ENCODE peak calls at places on chromosome 15, in seven cellular contexts. One of them, this sample, is unnamed.

GRCh38 chr15:82714026-82714425 is 4.4 kb upstream of the AP3B2 start:
- DNase-seq in RPMI7951: peak
- DNase-seq in progenitor cell of endocrine pancreas: no peak
- DNase-seq in NCI-H748 treated with DMSO at 0.1 percent for 48 hours: no peak
- DNase-seq in amygdala: no peak
- DNase-seq in K562: no peak
- DNase-seq in HTR-8/SVneo: no peak
- DNase-seq in this sample: no peak

GRCh38 chr15:97904196-97904572 is 56.3 kb upstream of the ARRDC4 start:
- DNase-seq in RPMI7951: peak
- DNase-seq in progenitor cell of endocrine pancreas: peak
- DNase-seq in NCI-H748 treated with DMSO at 0.1 percent for 48 hours: peak
- DNase-seq in amygdala: peak
- DNase-seq in K562: peak
- DNase-seq in HTR-8/SVneo: peak
- DNase-seq in this sample: no peak

GRCh38 chr15:98789020-98789419 is 140.7 kb downstream of the IGF1R start:
- DNase-seq in RPMI7951: no peak
- DNase-seq in progenitor cell of endocrine pancreas: no peak
- DNase-seq in NCI-H748 treated with DMSO at 0.1 percent for 48 hours: no peak
- DNase-seq in amygdala: no peak
- DNase-seq in K562: no peak
- DNase-seq in HTR-8/SVneo: no peak
- DNase-seq in this sample: no peak

GRCh38 chr15:64092075-64092820 is 1.4 kb downstream of the CIAO2A start:
- DNase-seq in RPMI7951: peak
- DNase-seq in progenitor cell of endocrine pancreas: no peak
- DNase-seq in NCI-H748 treated with DMSO at 0.1 percent for 48 hours: no peak
- DNase-seq in amygdala: no peak
- DNase-seq in K562: peak
- DNase-seq in HTR-8/SVneo: no peak
- DNase-seq in this sample: peak

GRCh38 chr15:44188810-44189209 is 6.3 kb downstream of the FRMD5 start:
- DNase-seq in RPMI7951: peak
- DNase-seq in progenitor cell of endocrine pancreas: no peak
- DNase-seq in NCI-H748 treated with DMSO at 0.1 percent for 48 hours: no peak
- DNase-seq in amygdala: peak
- DNase-seq in K562: no peak
- DNase-seq in HTR-8/SVneo: no peak
- DNase-seq in this sample: no peak

GRCh38 chr15:83046558-83047127 is 20.4 kb downstream of the BTBD1 start:
- DNase-seq in RPMI7951: peak
- DNase-seq in progenitor cell of endocrine pancreas: no peak
- DNase-seq in NCI-H748 treated with DMSO at 0.1 percent for 48 hours: no peak
- DNase-seq in amygdala: no peak
- DNase-seq in K562: no peak
- DNase-seq in HTR-8/SVneo: no peak
- DNase-seq in this sample: no peak

GRCh38 chr15:88166330-88166993 is 90.1 kb downstream of the NTRK3 start:
- DNase-seq in RPMI7951: peak
- DNase-seq in progenitor cell of endocrine pancreas: peak
- DNase-seq in NCI-H748 treated with DMSO at 0.1 percent for 48 hours: no peak
- DNase-seq in amygdala: no peak
- DNase-seq in K562: peak
- DNase-seq in HTR-8/SVneo: peak
- DNase-seq in this sample: no peak

GRCh38 chr15:45540531-45540930 is 18.0 kb upstream of the SLC30A4 start:
- DNase-seq in RPMI7951: no peak
- DNase-seq in progenitor cell of endocrine pancreas: no peak
- DNase-seq in NCI-H748 treated with DMSO at 0.1 percent for 48 hours: no peak
- DNase-seq in amygdala: no peak
- DNase-seq in K562: no peak
- DNase-seq in HTR-8/SVneo: no peak
- DNase-seq in this sample: no peak

GRCh38 chr15:56763082-56763481 is 29.8 kb upstream of the ZNF280D start:
- DNase-seq in RPMI7951: no peak
- DNase-seq in progenitor cell of endocrine pancreas: no peak
- DNase-seq in NCI-H748 treated with DMSO at 0.1 percent for 48 hours: no peak
- DNase-seq in amygdala: no peak
- DNase-seq in K562: no peak
- DNase-seq in HTR-8/SVneo: no peak
- DNase-seq in this sample: no peak

GRCh38 chr15:60840703-60841411 is 361.9 kb upstream of the ICE2 start:
- DNase-seq in RPMI7951: no peak
- DNase-seq in progenitor cell of endocrine pancreas: no peak
- DNase-seq in NCI-H748 treated with DMSO at 0.1 percent for 48 hours: no peak
- DNase-seq in amygdala: no peak
- DNase-seq in K562: no peak
- DNase-seq in HTR-8/SVneo: no peak
- DNase-seq in this sample: no peak

GRCh38 chr15:99430881-99431401 is 134.8 kb upstream of the MEF2A start:
- DNase-seq in RPMI7951: no peak
- DNase-seq in progenitor cell of endocrine pancreas: no peak
- DNase-seq in NCI-H748 treated with DMSO at 0.1 percent for 48 hours: no peak
- DNase-seq in amygdala: no peak
- DNase-seq in K562: no peak
- DNase-seq in HTR-8/SVneo: no peak
- DNase-seq in this sample: no peak

GRCh38 chr15:38362355-38362754 is 91.6 kb upstream of the FAM98B start:
- DNase-seq in RPMI7951: peak
- DNase-seq in progenitor cell of endocrine pancreas: no peak
- DNase-seq in NCI-H748 treated with DMSO at 0.1 percent for 48 hours: no peak
- DNase-seq in amygdala: no peak
- DNase-seq in K562: no peak
- DNase-seq in HTR-8/SVneo: no peak
- DNase-seq in this sample: no peak

GRCh38 chr15:33160581-33161165 is 33.8 kb downstream of the FMN1 start:
- DNase-seq in RPMI7951: no peak
- DNase-seq in progenitor cell of endocrine pancreas: no peak
- DNase-seq in NCI-H748 treated with DMSO at 0.1 percent for 48 hours: no peak
- DNase-seq in amygdala: no peak
- DNase-seq in K562: no peak
- DNase-seq in HTR-8/SVneo: no peak
- DNase-seq in this sample: no peak

GRCh38 chr15:92921215-92922131 is 21.3 kb downstream of the CHD2 start:
- DNase-seq in RPMI7951: no peak
- DNase-seq in progenitor cell of endocrine pancreas: no peak
- DNase-seq in NCI-H748 treated with DMSO at 0.1 percent for 48 hours: no peak
- DNase-seq in amygdala: no peak
- DNase-seq in K562: no peak
- DNase-seq in HTR-8/SVneo: no peak
- DNase-seq in this sample: no peak

GRCh38 chr15:68833734-68834334 is 13.1 kb upstream of the ANP32A start:
- DNase-seq in RPMI7951: no peak
- DNase-seq in progenitor cell of endocrine pancreas: no peak
- DNase-seq in NCI-H748 treated with DMSO at 0.1 percent for 48 hours: no peak
- DNase-seq in amygdala: no peak
- DNase-seq in K562: no peak
- DNase-seq in HTR-8/SVneo: no peak
- DNase-seq in this sample: no peak

GRCh38 chr15:80777836-80778620 is 1.1 kb upstream of the CEMIP start:
- DNase-seq in RPMI7951: no peak
- DNase-seq in progenitor cell of endocrine pancreas: no peak
- DNase-seq in NCI-H748 treated with DMSO at 0.1 percent for 48 hours: no peak
- DNase-seq in amygdala: no peak
- DNase-seq in K562: no peak
- DNase-seq in HTR-8/SVneo: no peak
- DNase-seq in this sample: no peak

GRCh38 chr15:89766357-89767311 is 9.5 kb upstream of the MESP2 start:
- DNase-seq in RPMI7951: no peak
- DNase-seq in progenitor cell of endocrine pancreas: no peak
- DNase-seq in NCI-H748 treated with DMSO at 0.1 percent for 48 hours: no peak
- DNase-seq in amygdala: no peak
- DNase-seq in K562: no peak
- DNase-seq in HTR-8/SVneo: no peak
- DNase-seq in this sample: no peak

GRCh38 chr15:58854598-58854997 is 78.9 kb downstream of the SLTM start:
- DNase-seq in RPMI7951: no peak
- DNase-seq in progenitor cell of endocrine pancreas: no peak
- DNase-seq in NCI-H748 treated with DMSO at 0.1 percent for 48 hours: no peak
- DNase-seq in amygdala: no peak
- DNase-seq in K562: no peak
- DNase-seq in HTR-8/SVneo: no peak
- DNase-seq in this sample: no peak

GRCh38 chr15:40361640-40362039 is 3.6 kb downstream of the DISP2 start:
- DNase-seq in RPMI7951: no peak
- DNase-seq in progenitor cell of endocrine pancreas: no peak
- DNase-seq in NCI-H748 treated with DMSO at 0.1 percent for 48 hours: no peak
- DNase-seq in amygdala: no peak
- DNase-seq in K562: no peak
- DNase-seq in HTR-8/SVneo: no peak
- DNase-seq in this sample: no peak

GRCh38 chr15:33839540-33839939 is 128.8 kb upstream of the CHRM5 start:
- DNase-seq in RPMI7951: no peak
- DNase-seq in progenitor cell of endocrine pancreas: no peak
- DNase-seq in NCI-H748 treated with DMSO at 0.1 percent for 48 hours: no peak
- DNase-seq in amygdala: no peak
- DNase-seq in K562: no peak
- DNase-seq in HTR-8/SVneo: no peak
- DNase-seq in this sample: no peak

GRCh38 chr15:101250331-101250730 is 1.5 kb downstream of the CHSY1 start:
- DNase-seq in RPMI7951: peak
- DNase-seq in progenitor cell of endocrine pancreas: no peak
- DNase-seq in NCI-H748 treated with DMSO at 0.1 percent for 48 hours: no peak
- DNase-seq in amygdala: no peak
- DNase-seq in K562: no peak
- DNase-seq in HTR-8/SVneo: no peak
- DNase-seq in this sample: peak

GRCh38 chr15:101047301-101047781 is 128.2 kb downstream of the LRRK1 start:
- DNase-seq in RPMI7951: no peak
- DNase-seq in progenitor cell of endocrine pancreas: no peak
- DNase-seq in NCI-H748 treated with DMSO at 0.1 percent for 48 hours: no peak
- DNase-seq in amygdala: no peak
- DNase-seq in K562: no peak
- DNase-seq in HTR-8/SVneo: no peak
- DNase-seq in this sample: no peak

GRCh38 chr15:48063411-48063985 is 57.3 kb upstream of the SLC24A5 start:
- DNase-seq in RPMI7951: no peak
- DNase-seq in progenitor cell of endocrine pancreas: no peak
- DNase-seq in NCI-H748 treated with DMSO at 0.1 percent for 48 hours: no peak
- DNase-seq in amygdala: no peak
- DNase-seq in K562: no peak
- DNase-seq in HTR-8/SVneo: no peak
- DNase-seq in this sample: no peak

GRCh38 chr15:31974855-31975421 is 55.4 kb upstream of the CHRNA7 start:
- DNase-seq in RPMI7951: peak
- DNase-seq in progenitor cell of endocrine pancreas: peak
- DNase-seq in NCI-H748 treated with DMSO at 0.1 percent for 48 hours: peak
- DNase-seq in amygdala: peak
- DNase-seq in K562: peak
- DNase-seq in HTR-8/SVneo: peak
- DNase-seq in this sample: peak

GRCh38 chr15:70095387-70096214 is 2.1 kb downstream of the TLE3 start:
- DNase-seq in RPMI7951: no peak
- DNase-seq in progenitor cell of endocrine pancreas: peak
- DNase-seq in NCI-H748 treated with DMSO at 0.1 percent for 48 hours: no peak
- DNase-seq in amygdala: no peak
- DNase-seq in K562: no peak
- DNase-seq in HTR-8/SVneo: no peak
- DNase-seq in this sample: no peak

GRCh38 chr15:31236184-31237041 is 90.2 kb upstream of the KLF13 start:
- DNase-seq in RPMI7951: peak
- DNase-seq in progenitor cell of endocrine pancreas: no peak
- DNase-seq in NCI-H748 treated with DMSO at 0.1 percent for 48 hours: peak
- DNase-seq in amygdala: peak
- DNase-seq in K562: peak
- DNase-seq in HTR-8/SVneo: peak
- DNase-seq in this sample: peak

GRCh38 chr15:90264649-90265048 is 823 bp upstream of the NGRN start:
- DNase-seq in RPMI7951: peak
- DNase-seq in progenitor cell of endocrine pancreas: no peak
- DNase-seq in NCI-H748 treated with DMSO at 0.1 percent for 48 hours: no peak
- DNase-seq in amygdala: no peak
- DNase-seq in K562: no peak
- DNase-seq in HTR-8/SVneo: no peak
- DNase-seq in this sample: no peak

GRCh38 chr15:64070106-64070505 is 23.5 kb downstream of the CIAO2A start:
- DNase-seq in RPMI7951: no peak
- DNase-seq in progenitor cell of endocrine pancreas: no peak
- DNase-seq in NCI-H748 treated with DMSO at 0.1 percent for 48 hours: no peak
- DNase-seq in amygdala: no peak
- DNase-seq in K562: peak
- DNase-seq in HTR-8/SVneo: no peak
- DNase-seq in this sample: no peak

GRCh38 chr15:65829150-65829764 is 37.2 kb upstream of the DENND4A start:
- DNase-seq in RPMI7951: peak
- DNase-seq in progenitor cell of endocrine pancreas: no peak
- DNase-seq in NCI-H748 treated with DMSO at 0.1 percent for 48 hours: peak
- DNase-seq in amygdala: no peak
- DNase-seq in K562: peak
- DNase-seq in HTR-8/SVneo: peak
- DNase-seq in this sample: no peak

GRCh38 chr15:87354661-87355410 is 901.7 kb downstream of the NTRK3 start:
- DNase-seq in RPMI7951: peak
- DNase-seq in progenitor cell of endocrine pancreas: no peak
- DNase-seq in NCI-H748 treated with DMSO at 0.1 percent for 48 hours: no peak
- DNase-seq in amygdala: no peak
- DNase-seq in K562: no peak
- DNase-seq in HTR-8/SVneo: peak
- DNase-seq in this sample: no peak

GRCh38 chr15:65862682-65863081 is 6.6 kb upstream of the RAB11A start:
- DNase-seq in RPMI7951: peak
- DNase-seq in progenitor cell of endocrine pancreas: no peak
- DNase-seq in NCI-H748 treated with DMSO at 0.1 percent for 48 hours: peak
- DNase-seq in amygdala: no peak
- DNase-seq in K562: peak
- DNase-seq in HTR-8/SVneo: peak
- DNase-seq in this sample: peak

GRCh38 chr15:49137861-49138260 is 17.5 kb downstream of the COPS2 start:
- DNase-seq in RPMI7951: no peak
- DNase-seq in progenitor cell of endocrine pancreas: no peak
- DNase-seq in NCI-H748 treated with DMSO at 0.1 percent for 48 hours: no peak
- DNase-seq in amygdala: no peak
- DNase-seq in K562: no peak
- DNase-seq in HTR-8/SVneo: no peak
- DNase-seq in this sample: no peak